ENCODE peak calls at places on chromosomes 3 and 15, in nine cellular contexts. W, L, J, D, B, M, P, H and T are unnamed samples.

GRCh38 chr3:38566215-38566528 is 70.0 kb downstream of the EXOG start:
- DNase-seq in L (no peak), J (no peak), B (no peak), D (peak; percentile 55), M (no peak), W (peak; percentile 43), H (peak; percentile 54), P (no peak), T (no peak)

GRCh38 chr3:105747621-105748165 is 121.1 kb downstream of the CBLB start:
- DNase-seq in L (no peak), B (no peak), D (no peak), M (no peak), P (no peak), H (no peak), J (no peak), W (no peak), T (no peak)

GRCh38 chr15:62482715-62483429 is 317.8 kb upstream of the C2CD4B start:
- DNase-seq in H (no peak), J (no peak), B (no peak), L (no peak), W (no peak), D (no peak), M (no peak), P (peak; percentile 15), T (peak; percentile 86)

GRCh38 chr3:43759297-43759782 is 68.6 kb downstream of the ABHD5 start:
- DNase-seq in D (no peak), M (no peak), B (no peak), P (no peak), L (peak; percentile 65), W (no peak), H (no peak), J (no peak), T (peak; percentile 39)

GRCh38 chr3:189488241-189488767 is 142.9 kb upstream of the TP63 start:
- DNase-seq in W (no peak), J (no peak), D (no peak), M (no peak), H (no peak), B (no peak), L (no peak), P (peak; percentile 4), T (no peak)

GRCh38 chr15:71885390-71885789 is 75.0 kb downstream of the NR2E3 start:
- DNase-seq in J (no peak), L (no peak), W (no peak), P (no peak), D (no peak), B (no peak), H (no peak), M (no peak), T (peak; percentile 12)

GRCh38 chr15:44137750-44138149 is 57.3 kb downstream of the FRMD5 start:
- DNase-seq in W (no peak), D (no peak), M (no peak), B (peak; percentile 16), P (no peak), H (no peak), L (peak; percentile 80), J (no peak), T (no peak)

GRCh38 chr3:143814358-143814968 is 33.8 kb downstream of the SLC9A9 start:
- DNase-seq in P (no peak), L (no peak), W (no peak), M (no peak), D (no peak), B (no peak), H (no peak), J (peak; percentile 92), T (no peak)

GRCh38 chr3:123782488-123782887 is 101.6 kb downstream of the MYLK start:
- DNase-seq in J (peak; percentile 10), D (no peak), B (no peak), L (no peak), M (no peak), H (no peak), W (no peak), P (no peak), T (no peak)

GRCh38 chr3:131535596-131535995 is 32.8 kb upstream of the MRPL3 start:
- DNase-seq in J (no peak), M (no peak), H (no peak), L (no peak), B (no peak), P (no peak), W (no peak), D (no peak), T (peak; percentile 12)

GRCh38 chr3:105629725-105630124 is 239.1 kb downstream of the CBLB start:
- DNase-seq in P (no peak), W (no peak), H (no peak), D (no peak), B (no peak), L (no peak), J (no peak), M (no peak), T (no peak)

GRCh38 chr3:24128195-24129005 is 183.3 kb downstream of the NR1D2 start:
- DNase-seq in D (no peak), J (peak; percentile 70), B (no peak), P (no peak), H (no peak), W (no peak), M (no peak), L (no peak), T (no peak)

GRCh38 chr15:67825880-67826716 is 789 bp downstream of the SKOR1 start:
- DNase-seq in W (no peak), J (no peak), H (no peak), D (peak; percentile 69), P (no peak), B (no peak), L (no peak), M (no peak), T (peak; percentile 64)

GRCh38 chr15:70243686-70244540 is 146.2 kb upstream of the TLE3 start:
- DNase-seq in H (peak; percentile 56), B (no peak), P (no peak), W (peak; percentile 54), L (no peak), J (no peak), D (peak; percentile 61), M (no peak), T (no peak)

GRCh38 chr15:45777781-45778180 is 143.0 kb downstream of the SQOR start:
- DNase-seq in M (no peak), D (no peak), W (no peak), J (no peak), B (no peak), L (no peak), H (no peak), P (no peak), T (no peak)
- TF ChIP-seq POLR2AphosphoS5 in M (no peak), D (no peak), W (no peak), J (no peak), B (no peak), L (no peak), H (no peak), P (no peak), T (no peak)

DNA sequence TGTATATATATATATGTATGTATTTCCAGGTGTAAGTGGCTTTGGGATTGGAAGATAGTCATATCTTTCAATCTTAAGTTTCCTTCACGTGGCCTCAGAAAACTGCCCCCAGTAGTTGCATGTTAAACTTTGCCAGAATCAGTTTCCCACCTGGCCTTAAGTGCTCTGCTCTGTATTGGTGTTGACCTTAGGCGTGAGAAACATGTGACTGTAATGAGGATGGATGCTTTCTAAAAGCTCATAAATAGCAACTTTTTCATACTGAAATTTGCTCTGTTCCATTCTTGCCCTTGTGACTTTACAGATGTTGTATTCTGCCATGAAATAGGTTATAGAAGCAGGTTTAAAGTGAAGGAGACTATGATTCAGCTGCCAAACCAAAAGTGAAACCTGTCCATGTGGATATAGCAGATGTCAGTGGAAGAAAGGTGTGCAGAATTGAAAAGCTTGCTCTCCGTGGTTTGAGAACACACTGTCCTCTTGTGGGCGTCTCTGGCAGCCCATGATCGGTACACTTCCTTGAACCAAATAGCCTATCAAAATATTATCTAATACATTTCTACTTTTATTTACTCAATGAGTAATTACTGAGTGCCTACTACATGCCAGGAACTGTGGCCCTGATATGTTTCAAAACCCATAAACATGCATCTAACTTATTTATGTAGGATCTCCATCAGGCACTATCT is 15.8 kb downstream of the SCG5 start:
- DNase-seq in L (no peak), H (no peak), D (no peak), P (no peak), M (peak; percentile 70), B (peak; percentile 18), J (peak; percentile 37), W (no peak), T (no peak)
- TF ChIP-seq CTCF in L (no peak), H (no peak), D (no peak), P (peak; percentile 31), M (no peak), B (no peak), J (no peak), W (no peak), T (no peak)

GRCh38 chr3:117297070-117297469 is 587.5 kb downstream of the TUSC7 start:
- DNase-seq in P (no peak), L (no peak), J (no peak), M (no peak), D (no peak), B (no peak), H (no peak), W (no peak), T (no peak)

GRCh38 chr3:117302448-117302847 is 592.9 kb downstream of the TUSC7 start:
- DNase-seq in B (no peak), D (no peak), W (no peak), H (no peak), M (no peak), P (no peak), J (no peak), L (no peak), T (no peak)

GRCh38 chr3:117297541-117297940 is 588.0 kb downstream of the TUSC7 start:
- DNase-seq in M (no peak), B (no peak), W (no peak), J (no peak), P (no peak), H (no peak), D (no peak), L (no peak), T (no peak)

GRCh38 chr3:117303446-117303845 is 593.9 kb downstream of the TUSC7 start:
- DNase-seq in P (no peak), M (no peak), D (no peak), B (no peak), H (no peak), L (no peak), J (no peak), W (no peak), T (no peak)

GRCh38 chr3:117298273-117298672 is 588.7 kb downstream of the TUSC7 start:
- DNase-seq in H (no peak), L (no peak), J (no peak), D (no peak), M (no peak), B (no peak), W (no peak), P (no peak), T (no peak)
- TF ChIP-seq POLR2AphosphoS5 in H (no peak), L (no peak), J (no peak), D (no peak), M (no peak), B (no peak), W (no peak), P (no peak), T (no peak)

GRCh38 chr3:36591959-36592358 is 172.4 kb downstream of the DCLK3 start:
- DNase-seq in D (no peak), M (no peak), B (no peak), L (no peak), H (no peak), P (no peak), J (no peak), W (no peak), T (no peak)
- TF ChIP-seq CTCF in D (no peak), M (no peak), B (no peak), L (no peak), H (no peak), P (no peak), J (no peak), W (no peak), T (peak; percentile 11)